ENCODE peak calls at places on chromosomes 11 and 22, in nine cellular contexts. O is SK-N-SH, V is H1, E is A549, K is stomach, A is sigmoid colon, H is upper lobe of left lung, G is tibial nerve, U is transverse colon. R is an unnamed sample.

GRCh38 chr22:41699264-41700104 is at the start of gene MEI1:
- DNase-seq in V (peak), G (peak), K (peak), O (no peak), E (peak), U (peak), H (peak), A (peak), R (no peak)

GRCh38 chr11:129973068-129973467 is 29.6 kb downstream of the PRDM10 start:
- DNase-seq in V (no peak), A (no peak), K (no peak), H (no peak), G (no peak), U (no peak), E (no peak), O (no peak), R (no peak)

GRCh38 chr11:70466596-70466995 is 68.3 kb downstream of the CTTN start:
- DNase-seq in E (no peak), O (no peak), U (no peak), K (no peak), H (no peak), A (no peak), V (no peak), G (no peak), R (no peak)

GRCh38 chr11:73939096-73939495 is 11.7 kb upstream of the DNAJB13 start:
- DNase-seq in O (no peak), U (no peak), A (no peak), K (no peak), E (peak), H (no peak), G (no peak), V (no peak), R (no peak)

GRCh38 chr11:43868852-43869567 is 11.6 kb upstream of the ALKBH3 start:
- DNase-seq in G (no peak), V (no peak), H (no peak), O (no peak), A (no peak), E (peak), K (no peak), U (no peak), R (no peak)

GRCh38 chr11:763073-763463 is 14.2 kb downstream of the GATD1 start:
- DNase-seq in H (peak), E (no peak), A (no peak), K (peak), V (no peak), O (peak), U (peak), G (no peak), R (no peak)

GRCh38 chr22:39689421-39689820 is 118.9 kb downstream of the CACNA1I start:
- DNase-seq in O (no peak), G (no peak), H (no peak), A (no peak), V (no peak), E (no peak), U (no peak), K (no peak), R (no peak)

GRCh38 chr22:24444729-24445466 is 17.5 kb downstream of the ADORA2A start:
- DNase-seq in E (no peak), G (no peak), O (peak), V (no peak), A (no peak), H (no peak), K (no peak), U (no peak), R (no peak)

GRCh38 chr22:23847991-23848864 is 9.4 kb upstream of the DERL3 start:
- DNase-seq in V (no peak), H (peak), G (no peak), A (no peak), K (no peak), U (peak), O (no peak), E (no peak), R (no peak)

GRCh38 chr22:50289151-50289941 is 18.1 kb downstream of the PLXNB2 start:
- DNase-seq in E (no peak), K (no peak), G (no peak), U (no peak), O (no peak), A (no peak), H (peak), V (no peak), R (no peak)

GRCh38 chr22:44063462-44064371 is 39.6 kb downstream of the PARVB start:
- DNase-seq in K (no peak), V (no peak), G (no peak), A (no peak), U (no peak), H (no peak), O (no peak), E (no peak), R (no peak)

GRCh38 chr11:123672568-123672967 is 18.1 kb upstream of the SCN3B start:
- DNase-seq in K (no peak), U (no peak), H (no peak), A (no peak), E (no peak), V (no peak), O (peak), G (no peak), R (no peak)

GRCh38 chr11:87083029-87083428 is 45.3 kb downstream of the TMEM135 start:
- DNase-seq in H (no peak), U (no peak), A (no peak), E (no peak), G (no peak), O (no peak), V (peak), K (no peak), R (no peak)

GRCh38 chr11:26953770-26954392 is 40.0 kb upstream of the FIBIN start:
- DNase-seq in H (no peak), U (no peak), O (peak), E (no peak), K (no peak), G (no peak), V (no peak), A (no peak), R (no peak)

GRCh38 chr11:71349627-71350026 is 97.2 kb upstream of the SHANK2 start:
- DNase-seq in U (no peak), H (no peak), K (no peak), O (no peak), E (no peak), A (no peak), V (no peak), G (no peak), R (no peak)

GRCh38 chr22:18056161-18056666 is 21.6 kb upstream of the PEX26 start:
- DNase-seq in O (peak), G (no peak), A (no peak), E (peak), H (no peak), K (no peak), V (no peak), U (peak), R (no peak)

GRCh38 chr22:29300807-29301601 is 5.4 kb upstream of the GAS2L1 start:
- DNase-seq in K (no peak), E (no peak), A (no peak), U (no peak), O (peak), G (no peak), V (no peak), H (no peak), R (no peak)

GRCh38 chr22:20653012-20653794 is 120.7 kb upstream of the SERPIND1 start:
- DNase-seq in U (no peak), G (no peak), K (no peak), A (peak), O (no peak), V (no peak), E (no peak), H (no peak), R (peak)

GRCh38 chr11:2525166-2525861 is 80.5 kb downstream of the KCNQ1 start:
- DNase-seq in K (peak), U (peak), O (no peak), E (no peak), V (no peak), A (peak), G (no peak), H (peak), R (no peak)

GRCh38 chr11:119493712-119494111 is 70.7 kb upstream of the THY1 start:
- DNase-seq in H (no peak), O (no peak), A (no peak), K (peak), U (peak), G (no peak), E (no peak), V (no peak), R (no peak)

GRCh38 chr11:49377978-49378377 is 169.6 kb upstream of the FOLH1 start:
- DNase-seq in O (no peak), V (no peak), K (no peak), E (no peak), G (no peak), H (no peak), A (no peak), U (no peak), R (no peak)

GRCh38 chr22:31839986-31840385 is 86.2 kb downstream of the DEPDC5 start:
- DNase-seq in K (no peak), E (no peak), V (no peak), U (no peak), O (no peak), H (no peak), G (no peak), A (no peak), R (no peak)

GRCh38 chr11:118614511-118614910 is 7.1 kb downstream of the PHLDB1 start:
- DNase-seq in U (no peak), K (no peak), E (no peak), A (no peak), V (no peak), G (no peak), O (no peak), H (no peak), R (no peak)

GRCh38 chr11:19812710-19813109 is 100.1 kb downstream of the NAV2 start:
- DNase-seq in K (no peak), V (no peak), O (no peak), G (no peak), A (no peak), H (no peak), U (no peak), E (no peak), R (no peak)

GRCh38 chr22:23409976-23410375 is 170.1 kb downstream of the IGLL1 start:
- DNase-seq in O (no peak), G (no peak), K (peak), H (no peak), E (no peak), U (no peak), A (no peak), V (no peak), R (no peak)

GRCh38 chr11:66008468-66009101 is 3.2 kb upstream of the CST6 start:
- DNase-seq in O (no peak), V (no peak), K (no peak), G (no peak), U (no peak), A (no peak), E (no peak), H (no peak), R (no peak)

GRCh38 chr11:7595016-7595869 is 78.1 kb downstream of the CYB5R2 start:
- DNase-seq in G (no peak), K (no peak), O (no peak), V (no peak), A (no peak), E (no peak), U (no peak), H (no peak), R (no peak)

GRCh38 chr22:36215976-36216375 is 14.4 kb upstream of the APOL4 start:
- DNase-seq in G (no peak), V (no peak), U (no peak), A (no peak), O (no peak), H (no peak), E (no peak), K (no peak), R (no peak)

GRCh38 chr22:43226368-43226979 is 39.5 kb upstream of the TTLL12 start:
- DNase-seq in A (no peak), O (peak), G (no peak), H (peak), V (peak), K (no peak), U (no peak), E (no peak), R (no peak)

GRCh38 chr22:42301072-42301741 is 30.8 kb upstream of the TCF20 start:
- DNase-seq in E (no peak), H (no peak), U (no peak), A (no peak), G (no peak), K (no peak), O (no peak), V (no peak), R (no peak)

GRCh38 chr11:117528061-117528780 is 200.6 kb downstream of the CEP164 start:
- DNase-seq in O (peak), K (no peak), G (no peak), U (no peak), H (no peak), V (no peak), A (no peak), E (no peak), R (no peak)

GRCh38 chr11:6757373-6757967 is 14.3 kb downstream of the OR2AG2 start:
- DNase-seq in V (no peak), A (no peak), E (peak), O (peak), U (peak), H (no peak), K (peak), G (peak), R (peak)

GRCh38 chr11:25910090-25910489 is 421.8 kb upstream of the ANO3 start:
- DNase-seq in U (no peak), A (no peak), H (no peak), G (no peak), O (no peak), K (no peak), V (no peak), E (no peak), R (no peak)

DNA sequence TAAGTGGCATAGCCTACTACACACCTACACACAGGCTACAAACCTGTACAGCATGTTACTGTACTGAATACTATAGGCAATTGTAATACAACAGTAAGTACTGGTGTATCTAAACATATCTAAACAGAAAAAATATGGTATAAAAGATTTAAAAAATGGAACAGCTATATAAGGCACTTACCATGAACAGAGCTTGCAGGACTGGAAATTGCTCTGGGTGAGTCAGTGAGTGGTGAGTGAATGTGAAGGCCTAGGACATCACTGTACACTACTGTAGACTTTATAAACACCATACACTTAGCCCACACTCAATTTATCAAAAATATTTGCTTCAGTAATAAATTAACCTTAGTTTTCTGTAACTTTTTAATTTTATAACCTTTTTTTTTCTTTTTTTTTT is 24.7 kb downstream of the PAMR1 start:
- DNase-seq in K (no peak), G (no peak), H (no peak), O (no peak), U (no peak), V (no peak), E (no peak), A (no peak), R (no peak)
- TF ChIP-seq EP300 in K (no peak), G (no peak), H (no peak), O (no peak), U (no peak), V (no peak), E (no peak), A (no peak), R (no peak)

GRCh38 chr11:110430267-110431211 is 791 bp downstream of the FDX1 start:
- DNase-seq in A (peak), H (no peak), V (no peak), K (peak), E (no peak), U (peak), O (no peak), G (no peak), R (no peak)
- TF ChIP-seq EP300 in A (no peak), H (no peak), V (no peak), K (no peak), E (no peak), U (no peak), O (no peak), G (no peak), R (no peak)

GRCh38 chr11:22539851-22540376 is 85.7 kb downstream of the FANCF start:
- DNase-seq in A (no peak), H (no peak), U (no peak), G (peak), O (peak), E (no peak), K (no peak), V (no peak), R (no peak)

DNA sequence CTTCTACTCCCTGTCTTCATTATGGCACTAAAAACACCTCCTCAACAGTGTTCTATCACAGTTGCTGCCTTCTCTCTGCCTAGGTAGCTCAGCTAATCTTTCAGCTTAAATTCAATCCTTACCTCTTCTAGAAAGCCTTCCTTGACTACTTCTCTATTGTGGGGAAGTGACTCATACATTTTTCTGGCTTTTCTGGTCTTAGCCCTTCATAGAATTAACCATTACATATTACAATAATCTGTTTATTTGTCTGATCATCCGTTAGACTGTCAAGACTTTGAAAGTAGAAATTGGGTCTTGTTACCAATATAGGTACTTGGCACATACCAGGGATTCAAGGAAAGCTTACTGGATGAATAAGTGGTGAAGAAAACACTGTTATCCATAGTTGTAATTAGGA is 89.6 kb downstream of the FANCF start:
- DNase-seq in A (no peak), O (no peak), H (no peak), V (no peak), U (no peak), K (no peak), G (no peak), E (no peak), R (no peak)
- TF ChIP-seq EP300 in A (no peak), O (no peak), H (no peak), V (no peak), U (no peak), K (no peak), G (no peak), E (no peak), R (no peak)

DNA sequence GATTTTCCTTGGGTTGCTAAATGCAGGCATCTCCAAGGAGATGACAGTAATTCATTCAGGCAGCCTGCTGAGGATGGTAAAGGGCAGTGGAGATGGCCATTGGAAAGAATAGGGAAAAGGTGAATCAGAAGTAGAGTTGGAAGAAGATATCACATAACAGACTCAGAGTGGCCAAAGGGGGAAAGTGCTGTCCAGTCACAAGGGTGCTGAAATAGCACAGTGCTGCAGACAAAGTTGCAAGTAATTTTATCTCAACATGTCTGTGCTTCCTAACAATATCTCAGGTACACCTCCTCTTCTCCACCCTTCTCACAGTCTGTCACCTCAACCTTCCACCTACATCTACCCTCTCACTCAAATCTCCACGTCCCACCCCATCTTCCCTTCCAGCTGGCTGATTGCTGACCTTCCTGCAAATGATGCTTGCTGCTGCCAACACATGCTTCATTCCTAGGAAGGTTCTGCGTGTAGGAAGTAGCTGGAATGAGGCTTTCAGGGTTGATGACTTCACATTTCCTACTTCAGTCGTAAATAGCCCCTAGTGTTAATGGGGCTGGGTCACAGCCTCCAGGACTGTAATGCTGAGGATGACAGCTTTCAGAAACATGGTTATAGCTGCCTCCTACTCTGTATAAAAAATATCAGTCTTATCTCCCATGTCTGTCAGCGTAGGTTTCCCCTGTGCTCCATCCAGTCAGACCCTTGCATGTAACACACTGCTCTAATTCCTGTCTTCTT is 123.9 kb downstream of the CTNND1 start:
- DNase-seq in A (no peak), U (no peak), H (no peak), G (no peak), O (no peak), E (peak), K (no peak), V (no peak), R (no peak)
- TF ChIP-seq EP300 in A (no peak), U (no peak), H (no peak), G (peak), O (no peak), E (no peak), K (no peak), V (no peak), R (no peak)

GRCh38 chr11:131430466-131431176 is 60.2 kb downstream of the NTM start:
- DNase-seq in A (no peak), U (no peak), O (peak), H (no peak), K (no peak), G (peak), E (no peak), V (no peak), R (no peak)
- TF ChIP-seq EP300 in A (no peak), U (no peak), O (no peak), H (no peak), K (no peak), G (no peak), E (no peak), V (no peak), R (no peak)

GRCh38 chr11:67288198-67288451 is 978 bp upstream of the ANKRD13D start:
- DNase-seq in H (no peak), U (no peak), O (no peak), K (no peak), V (no peak), E (no peak), G (no peak), A (no peak), R (no peak)

GRCh38 chr11:67290801-67291200 is 1.7 kb downstream of the ANKRD13D start:
- DNase-seq in V (no peak), E (no peak), H (no peak), U (no peak), O (no peak), G (no peak), A (peak), K (no peak), R (no peak)

GRCh38 chr11:67288452-67289225 is 464 bp upstream of the ANKRD13D start:
- DNase-seq in K (peak), U (peak), E (peak), A (peak), V (no peak), O (peak), G (peak), H (peak), R (peak)

GRCh38 chr11:67289226-67289650 is at the start of gene ANKRD13D:
- DNase-seq in O (no peak), U (no peak), V (no peak), G (no peak), E (no peak), K (peak), A (peak), H (no peak), R (no peak)

GRCh38 chr11:67289651-67290479 is 762 bp downstream of the ANKRD13D start:
- DNase-seq in V (no peak), E (peak), U (no peak), O (peak), K (no peak), G (no peak), A (peak), H (peak), R (no peak)
- TF ChIP-seq EP300 in V (no peak), E (no peak), U (no peak), O (no peak), K (no peak), G (no peak), A (no peak), H (no peak), R (no peak)

GRCh38 chr11:69439651-69440464 is 41.6 kb upstream of the LINC01488 start:
- DNase-seq in V (no peak), O (no peak), H (no peak), E (no peak), G (no peak), K (no peak), A (no peak), U (no peak), R (no peak)
- TF ChIP-seq EP300 in V (no peak), O (no peak), H (no peak), E (no peak), G (no peak), K (no peak), A (no peak), U (no peak), R (no peak)

R was measured in esophagus muscularis mucosa.